ENCODE peak calls at places on chromosomes 7 and 10, in six cellular contexts. E is gastrocnemius medialis, I is mammary epithelial cell, W is HFF-Myc, G is ascending aorta, S is NB4. P is an unnamed sample.

GRCh38 chr7:107939472-107940145 is 48.6 kb downstream of the DLD start:
- DNase-seq in E (no peak), I (no peak), W (no peak), G (peak; percentile 88), S (no peak), P (peak; percentile 88)

GRCh38 chr7:19203686-19204085 is 58.5 kb upstream of the FERD3L start:
- DNase-seq in E (no peak), I (no peak), W (no peak), G (no peak), S (no peak), P (no peak)

GRCh38 chr7:109322833-109323232 is 753.2 kb downstream of the DNAJB9 start:
- DNase-seq in E (no peak), I (no peak), W (no peak), G (no peak), S (peak; percentile 28), P (no peak)

GRCh38 chr10:101441539-101442455 is 87.8 kb downstream of the BTRC start:
- DNase-seq in E (no peak), I (peak; percentile 67), W (peak; percentile 44), G (no peak), S (peak; percentile 78), P (peak; percentile 46)

GRCh38 chr7:158740013-158740656 is 35.5 kb upstream of the NCAPG2 start:
- DNase-seq in E (no peak), I (peak; percentile 39), W (peak; percentile 27), G (no peak), S (peak; percentile 100), P (peak; percentile 49)

GRCh38 chr7:24834150-24834798 is 77.0 kb upstream of the GSDME start:
- DNase-seq in E (no peak), I (no peak), W (no peak), G (no peak), S (no peak), P (no peak)

GRCh38 chr10:31604141-31604540 is 285.1 kb downstream of the ZEB1 start:
- DNase-seq in E (no peak), I (no peak), W (peak; percentile 89), G (no peak), S (no peak), P (peak; percentile 45)

GRCh38 chr10:98486421-98486820 is 39.7 kb upstream of the HPS1 start:
- DNase-seq in E (no peak), I (peak; percentile 34), W (peak; percentile 63), G (no peak), S (no peak), P (peak; percentile 49)

GRCh38 chr10:93357680-93358079 is 124.5 kb downstream of the MYOF start:
- DNase-seq in E (no peak), I (peak; percentile 35), W (no peak), G (no peak), S (peak; percentile 66), P (no peak)

GRCh38 chr7:155738104-155738503 is 74.2 kb downstream of the SHH start:
- DNase-seq in E (no peak), I (no peak), W (no peak), G (no peak), S (no peak), P (no peak)

GRCh38 chr10:87844837-87845623 is 18.3 kb downstream of the KLLN start:
- DNase-seq in E (no peak), I (peak; percentile 79), W (no peak), G (no peak), S (no peak), P (no peak)

GRCh38 chr10:18549105-18549504 is 102.3 kb downstream of the NSUN6 start:
- DNase-seq in E (no peak), I (no peak), W (no peak), G (no peak), S (no peak), P (no peak)

GRCh38 chr10:5968681-5969453 is 8.5 kb downstream of the IL15RA start:
- DNase-seq in E (no peak), I (no peak), W (no peak), G (no peak), S (no peak), P (no peak)

GRCh38 chr7:113892818-113893217 is 26.0 kb downstream of the PPP1R3A start:
- DNase-seq in E (no peak), I (no peak), W (no peak), G (no peak), S (no peak), P (no peak)

GRCh38 chr10:88707429-88708110 is 1.5 kb downstream of the LIPK start:
- DNase-seq in E (no peak), I (peak; percentile 92), W (peak; percentile 54), G (no peak), S (peak; percentile 16), P (peak; percentile 57)

GRCh38 chr7:5406957-5407930 is 16.4 kb downstream of the TNRC18 start:
- DNase-seq in E (no peak), I (no peak), W (no peak), G (no peak), S (no peak), P (no peak)

GRCh38 chr7:108253275-108254044 is 123.3 kb upstream of the LAMB4 start:
- DNase-seq in E (no peak), I (peak; percentile 35), W (no peak), G (no peak), S (no peak), P (no peak)

GRCh38 chr7:47572101-47572460 is 9.8 kb downstream of the TNS3 start:
- DNase-seq in E (no peak), I (no peak), W (no peak), G (peak; percentile 80), S (no peak), P (no peak)

GRCh38 chr10:60042959-60043358 is 136.6 kb upstream of the CCDC6 start:
- DNase-seq in E (no peak), I (no peak), W (no peak), G (no peak), S (no peak), P (no peak)

GRCh38 chr7:44225566-44226395 is 25.0 kb downstream of the YKT6 start:
- DNase-seq in E (peak; percentile 43), I (no peak), W (no peak), G (peak; percentile 54), S (no peak), P (no peak)

GRCh38 chr10:90407116-90407515 is 450.7 kb downstream of the HTR7 start:
- DNase-seq in E (no peak), I (peak; percentile 69), W (no peak), G (no peak), S (no peak), P (no peak)

GRCh38 chr7:158103378-158103777 is 484.2 kb downstream of the PTPRN2 start:
- DNase-seq in E (no peak), I (no peak), W (no peak), G (peak; percentile 11), S (no peak), P (no peak)

GRCh38 chr10:107653832-107654287 is 489.4 kb upstream of the SORCS1 start:
- DNase-seq in E (no peak), I (peak; percentile 70), W (no peak), G (no peak), S (peak; percentile 61), P (peak; percentile 1)

GRCh38 chr7:36314491-36314890 is 75.2 kb upstream of the ANLN start:
- DNase-seq in E (no peak), I (no peak), W (no peak), G (no peak), S (no peak), P (no peak)

GRCh38 chr7:157272351-157273207 is 64.2 kb upstream of the DNAJB6 start:
- DNase-seq in E (no peak), I (no peak), W (no peak), G (peak; percentile 63), S (no peak), P (no peak)

GRCh38 chr10:128047337-128047736 is 78.9 kb downstream of the MKI67 start:
- DNase-seq in E (peak; percentile 30), I (peak; percentile 95), W (no peak), G (peak; percentile 87), S (peak; percentile 97), P (no peak)

GRCh38 chr7:89021741-89022140 is 226.2 kb upstream of the TEX47 start:
- DNase-seq in E (no peak), I (no peak), W (no peak), G (no peak), S (no peak), P (no peak)

GRCh38 chr10:117090831-117091230 is 47.2 kb downstream of the VAX1 start:
- DNase-seq in E (no peak), I (no peak), W (no peak), G (no peak), S (no peak), P (no peak)

GRCh38 chr10:77889277-77889903 is 37.2 kb downstream of the DLG5 start:
- DNase-seq in E (peak; percentile 71), I (peak; percentile 72), W (no peak), G (no peak), S (no peak), P (no peak)
- H3K4me3 ChIP-seq in E (no peak overlapping the region), I (no peak overlapping the region), W (no peak overlapping the region), G (no peak overlapping the region), S (no peak overlapping the region), P (no peak overlapping the region)

DNA sequence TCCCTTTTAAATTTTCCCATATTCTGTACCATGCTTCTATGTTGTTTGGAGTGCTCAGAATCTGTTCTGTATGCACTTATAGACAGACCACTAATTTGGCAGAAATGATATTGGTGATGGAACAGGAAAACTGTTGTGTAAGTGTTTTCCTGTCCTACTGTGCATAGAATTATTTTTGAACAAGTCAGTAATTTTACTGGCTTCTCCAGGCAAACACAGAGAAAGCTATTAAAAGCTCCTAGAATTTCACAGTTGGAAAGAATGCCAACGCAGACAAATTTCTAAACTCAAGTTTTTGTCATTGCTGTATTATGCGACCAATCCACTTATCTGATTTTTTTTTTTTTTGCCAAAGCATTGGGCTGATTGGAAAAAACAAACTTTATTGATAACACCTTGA is 55.7 kb downstream of the ANKMY2 start:
- DNase-seq in E (no peak), I (no peak), W (no peak), G (no peak), S (no peak), P (no peak)
- TF ChIP-seq CTCF in E (no peak), I (no peak), W (no peak), G (no peak), S (no peak), P (no peak)

GRCh38 chr10:14304029-14304428 is 26.7 kb downstream of the FRMD4A start:
- DNase-seq in E (no peak), I (no peak), W (no peak), G (no peak), S (no peak), P (no peak)
- H3K4me3 ChIP-seq in E (no peak overlapping the region), I (no peak overlapping the region), W (no peak overlapping the region), G (no peak overlapping the region), S (no peak overlapping the region), P (no peak overlapping the region)

GRCh38 chr10:22854935-22855421 is 72.9 kb upstream of the ARMC3 start:
- DNase-seq in E (no peak), I (no peak), W (no peak), G (no peak), S (no peak), P (no peak)
- TF ChIP-seq CTCF in E (no peak), I (no peak), W (no peak), G (peak; percentile 35), S (no peak), P (peak; percentile 33)

GRCh38 chr10:75398238-75398629 is 3.3 kb downstream of the ZNF503 start:
- DNase-seq in E (no peak), I (peak; percentile 28), W (no peak), G (no peak), S (no peak), P (no peak)
- H3K4me3 ChIP-seq in E (peak overlapping the region; percentile 71), I (peak overlapping the region; percentile 97), W (peak overlapping the region; percentile 89), G (peak overlapping the region; percentile 95), S (no peak overlapping the region), P (peak overlapping the region; percentile 90)

DNA sequence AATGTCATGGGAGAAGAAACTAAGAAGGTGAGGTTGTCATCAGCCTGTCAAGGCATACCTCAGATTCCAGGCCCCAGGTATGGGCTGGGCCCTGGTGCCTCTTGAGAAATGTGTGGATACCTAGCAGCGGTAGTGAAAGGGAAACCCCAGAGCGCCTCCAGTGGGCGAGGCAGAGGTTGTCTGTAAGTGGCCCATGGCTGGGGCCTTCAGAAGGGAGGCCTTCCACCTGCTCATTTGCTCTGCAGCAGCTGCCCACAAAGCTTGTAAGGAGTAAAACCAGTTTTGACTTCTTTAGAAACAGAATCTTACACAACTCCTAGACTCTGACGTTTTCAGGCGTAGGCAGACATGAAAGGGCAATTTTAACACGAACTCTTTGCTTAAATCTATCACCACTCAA is 509.9 kb downstream of the PARD3 start:
- DNase-seq in E (no peak), I (peak; percentile 57), W (no peak), G (no peak), S (peak; percentile 5), P (no peak)
- TF ChIP-seq CTCF in E (no peak), I (peak; percentile 26), W (no peak), G (no peak), S (peak; percentile 4), P (no peak)

P was measured in AG09309.